ENCODE peak calls at places on chromosomes 1 and 21, in eight cellular contexts. R is Calu3, S is psoas muscle, G is GM13977, Y is choroid plexus epithelial cell, H is gastrocnemius medialis, I is fibroblast of pulmonary artery, V is epithelial cell of esophagus. X is an unnamed sample.

GRCh38 chr1:21665711-21666571 is 3.2 kb downstream of the RAP1GAP start:
- DNase-seq in R (no peak), S (no peak), G (no peak), Y (no peak), H (no peak), I (no peak), V (peak), X (no peak)

GRCh38 chr1:151043163-151043562 is 4.4 kb upstream of the C1orf56 start:
- DNase-seq in R (no peak), S (no peak), G (no peak), Y (no peak), H (no peak), I (no peak), V (no peak), X (no peak)

GRCh38 chr1:153696741-153697140 is 18.3 kb downstream of the NPR1 start:
- DNase-seq in R (no peak), S (no peak), G (no peak), Y (no peak), H (no peak), I (peak), V (no peak), X (no peak)

GRCh38 chr1:177023249-177023648 is 141.3 kb downstream of the ASTN1 start:
- DNase-seq in R (no peak), S (no peak), G (no peak), Y (no peak), H (no peak), I (no peak), V (no peak), X (no peak)

GRCh38 chr1:27605796-27606707 is 2.1 kb upstream of the AHDC1 start:
- DNase-seq in R (peak), S (no peak), G (peak), Y (peak), H (no peak), I (peak), V (peak), X (peak)

GRCh38 chr1:228347181-228347580 is 59.5 kb downstream of the TRIM11 start:
- DNase-seq in R (no peak), S (no peak), G (no peak), Y (no peak), H (no peak), I (no peak), V (no peak), X (no peak)

GRCh38 chr1:1072849-1073742 is 1.0 kb downstream of the RNF223 start:
- DNase-seq in R (no peak), S (no peak), G (no peak), Y (no peak), H (no peak), I (no peak), V (no peak), X (no peak)

GRCh38 chr1:206658981-206659273 is 23.6 kb downstream of the DYRK3 start:
- DNase-seq in R (no peak), S (peak), G (no peak), Y (no peak), H (no peak), I (no peak), V (no peak), X (no peak)

GRCh38 chr21:40925481-40925880 is 78.5 kb upstream of the DSCAM start:
- DNase-seq in R (no peak), S (no peak), G (no peak), Y (no peak), H (no peak), I (no peak), V (no peak), X (no peak)

GRCh38 chr1:226816585-226816984 is 53.8 kb upstream of the PSEN2 start:
- DNase-seq in R (no peak), S (no peak), G (no peak), Y (peak), H (no peak), I (peak), V (peak), X (no peak)

GRCh38 chr1:55416164-55416842 is 201.1 kb upstream of the USP24 start:
- DNase-seq in R (no peak), S (no peak), G (no peak), Y (no peak), H (no peak), I (no peak), V (no peak), X (no peak)

GRCh38 chr1:198234511-198235251 is 77.9 kb downstream of the NEK7 start:
- DNase-seq in R (peak), S (no peak), G (no peak), Y (peak), H (no peak), I (peak), V (peak), X (no peak)

GRCh38 chr1:169031566-169032224 is 74.8 kb upstream of the ATP1B1 start:
- DNase-seq in R (no peak), S (no peak), G (no peak), Y (peak), H (no peak), I (no peak), V (no peak), X (no peak)

GRCh38 chr1:200670215-200671118 is 760 bp upstream of the DDX59 start:
- DNase-seq in R (peak), S (no peak), G (no peak), Y (peak), H (peak), I (peak), V (peak), X (no peak)

GRCh38 chr1:96918406-96918805 is 196.8 kb downstream of the PTBP2 start:
- DNase-seq in R (no peak), S (no peak), G (no peak), Y (peak), H (no peak), I (peak), V (no peak), X (no peak)

DNA sequence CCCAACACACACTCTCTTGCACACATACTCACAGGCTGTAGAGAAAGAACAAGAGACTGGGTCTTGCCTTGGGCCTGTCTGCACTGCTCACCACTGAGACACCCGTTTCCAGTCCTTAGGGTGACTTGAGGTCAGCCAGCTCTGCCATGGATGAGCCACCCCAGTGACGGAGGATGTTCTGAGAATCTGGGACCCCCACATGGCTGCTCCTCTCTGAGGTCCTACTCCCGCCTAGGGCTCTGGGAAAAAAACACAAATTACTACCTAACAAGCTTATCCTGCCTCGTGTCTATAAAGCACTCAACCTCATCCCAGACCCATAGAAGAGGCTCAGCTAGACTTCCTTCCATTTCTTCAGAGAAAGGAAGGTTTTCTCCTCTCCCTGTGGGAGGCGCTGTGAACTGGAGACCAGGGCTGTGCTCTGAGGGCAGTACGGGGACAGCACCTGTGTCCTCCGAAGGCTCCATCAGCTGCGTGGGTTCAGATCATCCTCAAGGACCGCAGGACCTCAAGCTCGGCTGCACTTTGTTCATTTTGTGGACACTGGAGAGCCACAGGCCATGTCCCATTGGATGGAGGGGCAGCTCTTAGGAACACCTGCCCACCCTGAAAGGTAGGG is 4.3 kb upstream of the CLEC20A start:
- DNase-seq in R (no peak), S (no peak), G (no peak), Y (no peak), H (no peak), I (no peak), V (no peak), X (no peak)
- TF ChIP-seq CTCF in R (no peak), S (no peak), G (peak), Y (no peak), H (no peak), I (no peak), V (no peak), X (no peak)

DNA sequence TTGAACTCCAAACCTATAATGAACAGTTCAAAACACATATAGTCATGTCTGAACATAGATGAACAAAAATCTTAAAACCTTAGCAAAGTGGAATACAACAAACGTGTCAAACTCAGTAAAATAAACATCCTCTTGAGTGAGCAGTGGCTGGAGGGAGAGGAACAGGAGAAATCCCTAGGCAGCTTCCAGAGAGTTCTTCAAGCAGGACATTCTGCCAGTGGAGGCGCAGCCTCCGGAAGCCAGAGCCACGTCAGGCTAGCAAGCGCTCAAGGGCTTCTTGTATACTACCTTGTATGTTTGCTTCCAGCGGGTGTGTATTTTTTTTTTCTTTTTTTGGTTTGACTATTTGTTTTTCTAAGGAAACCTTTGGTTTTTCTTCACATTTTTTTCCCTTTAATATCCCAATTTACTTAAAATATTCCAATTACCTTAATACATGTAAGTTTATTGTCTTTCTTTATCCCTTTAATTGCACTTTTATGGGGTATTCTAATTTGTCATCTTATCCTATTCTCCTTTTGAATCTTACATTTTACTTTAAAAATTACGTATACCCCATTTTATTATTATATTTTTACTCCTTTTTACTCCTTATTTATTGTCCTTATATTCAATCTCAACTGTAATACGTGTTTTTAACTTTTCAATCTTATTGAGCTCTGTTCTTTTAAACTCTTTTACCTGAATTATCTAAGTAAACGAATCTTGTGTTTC is 42.0 kb downstream of the COLGALT2 start:
- DNase-seq in R (no peak), S (peak), G (no peak), Y (peak), H (no peak), I (peak), V (peak), X (no peak)
- TF ChIP-seq CTCF in R (no peak), S (no peak), G (no peak), Y (peak), H (no peak), I (no peak), V (no peak), X (no peak)

GRCh38 chr1:213051127-213051880 is at the start of gene RPS6KC1:
- DNase-seq in R (peak), S (peak), G (peak), Y (peak), H (peak), I (peak), V (peak), X (peak)
- TF ChIP-seq CTCF in R (no peak), S (no peak), G (no peak), Y (peak), H (no peak), I (peak), V (peak), X (peak)

GRCh38 chr1:10459185-10459584 is 9.4 kb downstream of the CORT start:
- DNase-seq in R (peak), S (no peak), G (no peak), Y (peak), H (no peak), I (peak), V (peak), X (no peak)

GRCh38 chr1:10451286-10451685 is 1.5 kb downstream of the CORT start:
- DNase-seq in R (no peak), S (no peak), G (no peak), Y (peak), H (no peak), I (peak), V (no peak), X (no peak)

GRCh38 chr1:10456661-10457060 is 6.8 kb downstream of the CORT start:
- DNase-seq in R (no peak), S (no peak), G (no peak), Y (no peak), H (no peak), I (no peak), V (peak), X (no peak)

GRCh38 chr1:10457910-10458309 is 8.1 kb downstream of the CORT start:
- DNase-seq in R (no peak), S (no peak), G (no peak), Y (no peak), H (no peak), I (no peak), V (no peak), X (no peak)

GRCh38 chr1:10456079-10456478 is 6.2 kb downstream of the CORT start:
- DNase-seq in R (no peak), S (no peak), G (no peak), Y (no peak), H (no peak), I (no peak), V (no peak), X (no peak)
- TF ChIP-seq CTCF in R (no peak), S (no peak), G (no peak), Y (peak), H (no peak), I (no peak), V (no peak), X (no peak)

DNA sequence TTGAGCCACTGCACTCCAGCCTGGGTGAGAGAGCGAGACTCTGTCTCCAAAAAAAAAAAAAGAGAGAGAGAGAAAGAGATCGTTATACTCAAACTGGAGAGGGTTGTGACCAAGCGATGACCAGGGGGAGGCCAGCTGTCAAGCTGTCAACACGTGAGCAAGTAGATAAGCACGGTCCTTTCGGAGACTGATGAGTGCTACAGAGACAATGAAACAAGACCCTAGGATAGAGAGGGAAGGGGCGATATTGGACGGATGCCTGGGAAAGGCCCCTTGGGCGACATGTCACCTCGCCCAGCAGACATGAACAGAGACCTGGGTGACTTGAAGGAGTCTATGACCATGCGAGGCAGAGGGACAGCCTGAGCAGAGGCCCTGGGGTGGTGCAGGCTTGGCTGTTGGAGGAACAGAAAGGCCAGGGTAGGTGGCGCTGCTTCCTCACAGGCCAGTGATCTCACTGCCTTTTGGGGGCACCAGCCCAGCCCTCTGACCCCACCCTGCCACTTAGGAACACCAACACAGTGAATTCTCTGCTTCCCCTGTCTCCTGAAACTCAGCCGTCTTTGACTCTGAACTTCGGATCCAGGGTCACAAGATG is 100.8 kb upstream of the IFFO2 start:
- DNase-seq in R (no peak), S (no peak), G (no peak), Y (no peak), H (no peak), I (no peak), V (no peak), X (no peak)
- TF ChIP-seq CTCF in R (no peak), S (no peak), G (no peak), Y (no peak), H (no peak), I (no peak), V (no peak), X (no peak)

GRCh38 chr1:5976231-5976630 is 16.0 kb downstream of the NPHP4 start:
- DNase-seq in R (no peak), S (no peak), G (no peak), Y (no peak), H (no peak), I (no peak), V (no peak), X (no peak)

GRCh38 chr1:5973771-5974170 is 18.5 kb downstream of the NPHP4 start:
- DNase-seq in R (no peak), S (no peak), G (no peak), Y (peak), H (no peak), I (no peak), V (no peak), X (no peak)

GRCh38 chr1:5976726-5977493 is 15.3 kb downstream of the NPHP4 start:
- DNase-seq in R (no peak), S (no peak), G (no peak), Y (no peak), H (no peak), I (no peak), V (no peak), X (no peak)

GRCh38 chr1:5974631-5975030 is 17.6 kb downstream of the NPHP4 start:
- DNase-seq in R (no peak), S (no peak), G (no peak), Y (no peak), H (no peak), I (no peak), V (no peak), X (no peak)

DNA sequence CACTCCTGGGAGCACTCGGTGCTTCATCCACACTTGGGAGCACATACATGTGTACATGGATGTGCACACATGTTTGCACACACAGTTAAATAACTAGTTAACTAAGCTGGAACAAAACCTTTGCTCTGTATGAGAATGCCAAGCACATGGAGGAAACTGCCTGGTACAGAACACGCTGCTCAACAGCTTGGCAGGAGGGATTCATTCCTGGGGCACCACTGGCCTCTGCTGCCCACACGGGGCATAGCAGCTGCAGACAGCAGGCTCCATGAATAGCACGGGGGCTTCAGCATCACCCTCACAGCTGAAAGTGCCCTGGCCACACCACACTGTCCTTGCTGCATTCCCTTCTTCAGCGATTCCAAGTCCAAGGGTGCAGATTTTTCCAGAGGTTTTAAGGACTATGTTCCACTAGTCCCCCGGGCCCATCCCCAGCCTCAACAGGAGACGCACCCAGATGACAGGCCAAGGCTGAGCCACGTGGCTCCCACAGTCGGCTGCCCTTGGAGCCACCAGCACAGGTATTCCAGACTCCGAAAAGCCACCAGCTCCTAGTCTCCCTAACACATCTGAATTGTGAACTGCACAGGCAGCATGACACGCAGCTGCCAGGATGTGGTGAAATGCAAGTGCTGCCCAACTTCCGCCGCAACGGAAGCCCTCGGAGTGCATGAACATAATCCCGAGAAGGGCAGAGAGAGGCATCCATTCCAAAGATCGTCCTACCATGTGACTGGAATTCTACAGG is 16.9 kb downstream of the NPHP4 start:
- DNase-seq in R (peak), S (no peak), G (no peak), Y (peak), H (no peak), I (peak), V (peak), X (peak)
- TF ChIP-seq CTCF in R (peak), S (peak), G (peak), Y (peak), H (peak), I (peak), V (peak), X (peak)

DNA sequence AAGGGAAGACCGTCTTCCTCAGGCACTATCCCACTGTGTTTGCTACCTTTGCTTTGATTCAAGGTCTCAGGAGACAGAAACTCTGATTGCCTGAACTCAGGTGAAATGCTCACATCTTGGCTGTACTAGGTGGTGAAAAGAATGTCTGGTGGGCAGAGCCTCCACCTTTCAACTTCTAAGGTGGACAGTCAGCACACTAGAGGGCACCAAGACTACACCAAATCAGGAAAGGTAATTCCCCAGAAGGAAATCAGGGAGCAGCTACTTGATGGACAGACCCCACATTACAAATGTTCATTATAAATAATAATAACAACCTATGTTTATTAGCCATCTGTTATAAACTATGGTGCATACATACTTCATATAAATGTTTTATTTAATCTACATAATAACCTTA is 220.9 kb downstream of the ATG4C start:
- DNase-seq in R (peak), S (no peak), G (peak), Y (peak), H (no peak), I (peak), V (peak), X (no peak)
- TF ChIP-seq CTCF in R (peak), S (no peak), G (peak), Y (peak), H (no peak), I (peak), V (peak), X (peak)

GRCh38 chr1:239952348-239953307 is 139.1 kb upstream of the FMN2 start:
- DNase-seq in R (peak), S (no peak), G (no peak), Y (peak), H (no peak), I (no peak), V (no peak), X (peak)
- TF ChIP-seq CTCF in R (peak), S (peak), G (peak), Y (peak), H (no peak), I (peak), V (peak), X (peak)

X was measured in progenitor cell of endocrine pancreas.